ENCODE peak calls at places on chromosomes 7 and 10, in six cellular contexts. D is IMR-90, N is neuronal stem cell, Z is H9, B is H1, O is mesenchymal stem cell. Y is an unnamed sample.

GRCh38 chr7:92634924-92635519 is 44.8 kb upstream of the FAM133B start:
- DNase-seq in O (peak), Z (no peak), D (peak), N (no peak), B (no peak), Y (peak)

GRCh38 chr10:49550563-49550962 is 11.6 kb upstream of the ERCC6 start:
- DNase-seq in B (no peak), N (no peak), D (peak), Z (peak), O (peak), Y (peak)

GRCh38 chr10:14356921-14357320 is 26.2 kb upstream of the FRMD4A start:
- DNase-seq in Z (no peak), O (no peak), N (no peak), D (peak), B (no peak), Y (no peak)

GRCh38 chr10:93495654-93496321 is 624 bp upstream of the CEP55 start:
- DNase-seq in B (no peak), N (no peak), D (no peak), O (peak), Z (no peak), Y (no peak)

GRCh38 chr7:44982535-44982923 is 3.7 kb upstream of the MYO1G start:
- DNase-seq in N (no peak), D (no peak), Z (no peak), O (no peak), B (no peak), Y (peak)

GRCh38 chr7:70764004-70764691 is 367.8 kb upstream of the GALNT17 start:
- DNase-seq in O (no peak), D (no peak), Z (no peak), B (no peak), N (no peak), Y (no peak)

GRCh38 chr10:102965455-102965854 is 47.4 kb downstream of the CNNM2 start:
- DNase-seq in Z (no peak), N (no peak), B (no peak), O (no peak), D (no peak), Y (no peak)

GRCh38 chr7:38367301-38367700 is 93.9 kb upstream of the TARP start:
- DNase-seq in O (no peak), B (no peak), D (no peak), N (no peak), Z (no peak), Y (no peak)

GRCh38 chr10:22427890-22428571 is 82.7 kb downstream of the SPAG6 start:
- DNase-seq in O (peak), D (peak), B (no peak), N (no peak), Z (no peak), Y (peak)

GRCh38 chr10:102504179-102504975 is 605 bp downstream of the SUFU start:
- DNase-seq in N (peak), Z (peak), D (peak), B (peak), O (peak), Y (peak)

GRCh38 chr10:24872049-24872789 is 80.2 kb downstream of the PRTFDC1 start:
- DNase-seq in N (no peak), D (no peak), Z (no peak), O (peak), B (no peak), Y (peak)

GRCh38 chr7:115009139-115009538 is 87.2 kb downstream of the MDFIC start:
- DNase-seq in Z (no peak), N (no peak), O (peak), B (no peak), D (peak), Y (no peak)
- H3K9ac ChIP-seq in Z (no peak), N (no peak), O (peak), B (no peak), D (no peak), Y (no peak)

DNA sequence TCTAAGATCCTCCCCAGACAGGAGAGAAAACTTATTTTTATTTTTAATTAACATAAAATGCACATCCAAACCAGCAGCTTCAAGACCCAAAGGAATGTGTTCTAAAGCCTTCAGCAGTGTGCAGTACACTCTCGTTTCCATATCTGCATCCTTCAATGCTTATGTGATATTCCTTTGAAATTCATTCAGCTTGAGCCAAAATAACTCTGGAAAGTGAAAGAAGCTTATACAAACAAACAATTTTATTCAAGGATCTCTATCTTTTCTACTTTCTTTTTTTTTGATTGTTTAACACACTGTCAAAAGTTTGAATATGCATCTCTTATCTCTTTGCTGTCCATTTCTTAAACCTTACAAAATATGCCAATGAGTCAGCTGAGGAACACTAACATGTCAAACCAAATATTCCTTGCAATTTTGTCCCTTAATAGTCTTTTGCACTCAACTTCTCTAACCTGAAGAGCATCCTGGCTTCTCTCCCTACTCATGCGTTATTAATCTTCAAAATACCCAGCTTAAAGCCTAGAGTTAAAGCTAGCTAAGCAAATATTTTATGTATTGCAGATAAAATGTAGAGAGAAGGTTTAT is 124.3 kb downstream of the THSD7A start:
- DNase-seq in B (no peak), O (peak), D (no peak), N (no peak), Z (no peak), Y (peak)
- H2AFZ ChIP-seq in B (no peak), O (no peak), D (no peak), N (no peak), Z (no peak), Y (no peak)

DNA sequence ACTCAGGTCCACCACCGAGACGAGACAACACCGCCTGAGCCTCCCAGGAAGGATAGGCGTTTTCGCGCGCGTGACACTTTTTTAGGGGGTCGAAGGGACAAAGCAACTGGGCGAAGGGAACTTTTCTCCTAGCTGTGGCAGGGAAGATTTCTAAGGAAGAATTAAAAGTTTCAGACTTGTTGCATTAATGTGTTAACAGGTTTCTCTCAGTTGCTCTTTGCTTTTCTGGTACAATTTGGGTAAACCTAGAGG is 1.8 kb downstream of the CDK13 start:
- DNase-seq in B (no peak), D (no peak), O (no peak), N (no peak), Z (no peak), Y (no peak)
- H3K23ac ChIP-seq in B (no peak), D (peak), O (no peak), N (peak), Z (no peak), Y (no peak)

DNA sequence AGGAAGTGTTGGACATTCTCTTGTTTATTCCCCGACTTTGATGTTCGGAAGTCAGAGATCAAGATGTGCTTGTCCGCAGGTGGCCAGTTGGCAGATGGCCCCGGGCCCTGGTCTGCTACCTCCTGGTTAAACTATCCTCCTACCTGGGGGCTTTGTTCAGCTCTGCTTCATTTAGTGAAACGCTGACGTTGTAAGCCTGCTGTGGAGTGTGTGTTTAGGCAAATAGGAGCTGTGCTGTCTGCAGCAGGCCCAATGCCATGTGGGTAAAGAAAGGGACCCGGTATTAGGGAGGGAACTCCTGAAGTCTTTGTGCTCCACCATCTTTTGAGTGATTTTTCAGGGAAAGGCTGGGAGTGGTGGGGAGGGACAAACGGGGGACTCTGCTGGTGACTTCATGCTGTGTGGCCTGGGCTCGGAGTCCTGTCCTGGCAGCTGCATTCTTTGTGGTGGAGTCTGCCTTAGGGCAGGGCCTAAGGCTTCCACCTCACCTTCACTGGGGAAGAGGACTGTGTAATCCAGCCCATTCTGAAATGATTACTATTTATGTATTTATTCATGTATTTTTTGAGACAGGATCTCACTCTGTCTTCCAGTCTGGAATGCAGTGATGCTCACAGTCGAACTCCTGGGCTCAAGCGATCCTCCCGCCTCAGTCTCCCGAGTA is 171.1 kb upstream of the KLF6 start:
- DNase-seq in D (no peak), Z (peak), N (no peak), B (no peak), O (no peak), Y (peak)
- H3K9ac ChIP-seq in D (no peak), Z (no peak), N (no peak), B (no peak), O (no peak), Y (no peak)

GRCh38 chr10:86730227-86730626 is 26.2 kb upstream of the BMPR1A start:
- DNase-seq in O (no peak), Z (no peak), N (no peak), D (peak), B (no peak), Y (no peak)

GRCh38 chr10:86729677-86730076 is 26.7 kb upstream of the BMPR1A start:
- DNase-seq in D (no peak), Z (no peak), B (no peak), N (no peak), O (no peak), Y (peak)

GRCh38 chr10:86734209-86734988 is 22.0 kb upstream of the BMPR1A start:
- DNase-seq in B (no peak), Z (no peak), D (no peak), N (no peak), O (no peak), Y (no peak)

GRCh38 chr10:86732771-86733170 is 23.6 kb upstream of the BMPR1A start:
- DNase-seq in D (no peak), N (no peak), Z (no peak), O (no peak), B (no peak), Y (no peak)

GRCh38 chr10:86733260-86733671 is 23.2 kb upstream of the BMPR1A start:
- DNase-seq in N (no peak), D (peak), B (no peak), Z (no peak), O (no peak), Y (no peak)
- H2AFZ ChIP-seq in N (peak), D (no peak), B (peak), Z (no peak), O (no peak), Y (no peak)

DNA sequence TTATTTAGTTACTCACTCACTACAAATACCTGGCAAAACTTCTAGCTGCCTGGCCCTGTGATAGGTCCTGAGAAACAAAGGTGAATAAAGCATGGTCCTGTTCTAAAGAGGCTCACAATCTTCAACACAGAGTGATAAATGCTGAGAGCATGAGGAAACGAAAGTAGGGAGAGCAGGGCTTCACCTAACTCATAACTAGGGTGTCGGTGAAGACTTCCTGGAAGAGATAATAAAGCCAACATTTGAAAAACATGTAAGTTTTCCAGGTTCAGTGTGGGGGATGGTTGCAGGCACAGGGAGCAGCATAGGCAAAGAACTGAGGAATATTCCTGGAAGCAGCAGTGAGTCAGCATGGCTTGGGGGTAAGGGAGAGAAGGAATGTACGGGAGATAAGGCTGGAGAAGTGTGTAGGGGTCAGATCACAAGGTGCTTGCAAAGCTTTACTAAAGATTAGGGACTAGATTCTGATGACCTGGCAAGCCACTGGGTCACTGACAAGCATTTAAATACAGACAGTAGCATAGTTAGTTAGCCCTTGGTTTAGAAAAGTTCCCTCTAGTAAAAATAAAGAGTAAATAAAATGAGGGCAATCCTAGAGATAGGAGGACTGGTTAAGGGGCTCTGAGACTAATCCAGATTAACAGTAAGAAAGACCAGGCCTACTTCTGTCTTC is 5.1 kb downstream of the KEL start:
- DNase-seq in B (no peak), N (no peak), O (no peak), D (no peak), Z (no peak), Y (peak)
- H3K23ac ChIP-seq in B (no peak), N (no peak), O (no peak), D (no peak), Z (no peak), Y (no peak)

GRCh38 chr10:89297791-89298190 is 4.1 kb upstream of the IFIT2 start:
- DNase-seq in Z (no peak), O (no peak), N (no peak), D (no peak), B (no peak), Y (no peak)

GRCh38 chr10:89294840-89295239 is 7.0 kb upstream of the IFIT2 start:
- DNase-seq in Z (no peak), D (no peak), N (no peak), B (no peak), O (no peak), Y (no peak)

GRCh38 chr10:89295597-89295996 is 6.2 kb upstream of the IFIT2 start:
- DNase-seq in B (no peak), N (no peak), O (peak), D (peak), Z (no peak), Y (peak)

GRCh38 chr10:89297356-89297755 is 4.5 kb upstream of the IFIT2 start:
- DNase-seq in D (no peak), N (no peak), O (no peak), Z (no peak), B (no peak), Y (no peak)

GRCh38 chr10:89296227-89296648 is 5.6 kb upstream of the IFIT2 start:
- DNase-seq in B (no peak), N (no peak), D (peak), Z (no peak), O (peak), Y (no peak)
- H3K9ac ChIP-seq in B (no peak), N (no peak), D (peak), Z (no peak), O (peak), Y (no peak)

DNA sequence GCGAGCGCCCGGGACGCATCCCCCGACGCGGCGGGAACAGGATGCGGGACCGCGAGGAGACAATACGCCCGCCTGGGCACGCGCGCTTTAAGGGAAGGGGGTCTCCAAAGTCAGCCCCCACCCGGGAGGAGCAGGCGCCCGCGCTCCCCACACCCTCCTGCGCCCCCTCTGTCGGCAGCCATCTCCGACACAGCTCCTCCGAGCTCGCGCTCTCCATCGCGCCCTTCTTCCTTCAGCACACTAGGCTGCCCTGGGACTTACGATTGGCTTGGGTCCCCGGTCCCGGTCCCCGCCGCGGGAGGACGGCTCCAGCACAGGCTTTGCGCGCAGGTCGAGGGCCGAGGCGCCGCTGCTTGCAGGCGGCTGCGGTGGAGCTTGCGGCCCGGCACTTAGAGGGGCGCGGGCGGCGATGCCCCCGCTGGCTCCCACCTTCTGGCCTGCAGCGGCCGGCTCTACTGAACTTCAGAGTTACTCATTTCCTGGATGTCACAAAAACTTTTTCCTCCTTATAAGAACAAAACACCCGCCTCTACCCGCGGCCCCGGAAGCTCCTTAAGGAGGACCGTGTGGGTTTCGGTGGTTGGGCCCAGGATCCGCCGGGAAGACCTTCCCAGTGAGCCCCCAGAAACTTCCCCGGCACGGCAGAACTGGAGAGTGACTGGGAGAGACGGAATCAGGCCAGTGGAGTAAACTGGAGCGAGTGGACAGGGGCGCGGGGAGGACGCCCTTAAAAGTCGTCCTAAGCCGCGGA is at the start of gene ITPRIP:
- DNase-seq in B (no peak), Z (peak), N (peak), O (peak), D (peak), Y (no peak)
- H2AFZ ChIP-seq in B (peak), Z (peak), N (peak), O (peak), D (peak), Y (peak)

DNA sequence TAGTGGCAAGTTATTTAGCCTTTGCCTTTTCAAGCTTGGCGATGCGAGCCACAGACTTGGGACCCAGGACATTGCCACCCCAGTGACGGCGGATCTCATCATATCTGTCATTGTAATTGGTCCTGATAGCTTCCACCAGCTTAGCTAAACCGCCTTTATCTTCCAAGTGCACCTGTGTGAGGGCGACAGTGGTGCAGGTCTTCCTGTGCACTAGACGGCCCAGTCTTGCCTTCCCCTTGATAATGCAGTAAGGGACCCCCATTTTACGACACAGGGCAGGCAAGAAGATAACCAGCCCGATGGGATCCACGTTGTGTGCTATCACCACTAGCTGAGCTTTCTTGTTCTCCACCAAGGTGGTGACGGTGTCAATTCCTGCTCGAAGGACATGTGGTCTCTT is 99.6 kb upstream of the ITGB1 start:
- DNase-seq in Z (no peak), B (no peak), O (no peak), N (no peak), D (no peak), Y (no peak)
- H3K23ac ChIP-seq in Z (no peak), B (no peak), O (no peak), N (no peak), D (no peak), Y (no peak)

GRCh38 chr7:128378637-128379036 is 17.1 kb upstream of the PRRT4 start:
- DNase-seq in O (no peak), D (no peak), Z (no peak), N (no peak), B (no peak), Y (no peak)

GRCh38 chr7:128380807-128381130 is 19.3 kb upstream of the PRRT4 start:
- DNase-seq in B (no peak), Z (no peak), N (no peak), D (no peak), O (peak), Y (no peak)

GRCh38 chr7:128381161-128381821 is 19.8 kb upstream of the PRRT4 start:
- DNase-seq in B (no peak), O (no peak), D (no peak), Z (peak), N (no peak), Y (no peak)

GRCh38 chr7:128383781-128384180 is 22.3 kb upstream of the PRRT4 start:
- DNase-seq in Z (no peak), D (no peak), N (no peak), O (no peak), B (no peak), Y (no peak)

GRCh38 chr7:128379900-128380806 is 18.7 kb upstream of the PRRT4 start:
- DNase-seq in Z (no peak), N (no peak), B (no peak), D (no peak), O (no peak), Y (no peak)
- H3K9ac ChIP-seq in Z (no peak), N (no peak), B (no peak), D (no peak), O (no peak), Y (no peak)

Y was measured in trophoblast cell.